ENCODE peak calls at places on chromosomes 3 and 15, in ten cellular contexts. X, Z, D, S, F, N, R, W, A and P are unnamed samples.
A peak's percentile ranks its signal among the peaks of the same experiment; 100 is the strongest.

GRCh38 chr3:40780341-40780800 is 255.6 kb downstream of the ZNF621 start:
- DNase-seq in X (no peak), Z (peak; percentile 68), D (no peak), S (no peak), F (peak; percentile 30), N (no peak), R (peak; percentile 85), W (peak; percentile 87), A (peak; percentile 23), P (no peak)

GRCh38 chr3:27718459-27718858 is 3.7 kb downstream of the EOMES start:
- DNase-seq in X (no peak), Z (no peak), D (no peak), S (no peak), F (no peak), N (no peak), R (no peak), W (no peak), A (no peak), P (no peak)

GRCh38 chr3:67384790-67385397 is 269.5 kb downstream of the SUCLG2 start:
- DNase-seq in X (peak; percentile 50), Z (peak; percentile 70), D (no peak), S (peak; percentile 31), F (peak; percentile 63), N (peak; percentile 81), R (no peak), W (peak; percentile 49), A (no peak), P (peak; percentile 18)

GRCh38 chr15:81480645-81481053 is 106.6 kb upstream of the TMC3 start:
- DNase-seq in X (peak; percentile 69), Z (peak; percentile 77), D (no peak), S (peak; percentile 47), F (peak; percentile 59), N (peak; percentile 22), R (no peak), W (no peak), A (no peak), P (peak; percentile 70)

GRCh38 chr15:51332211-51333147 is 5.9 kb downstream of the CYP19A1 start:
- DNase-seq in X (no peak), Z (no peak), D (no peak), S (no peak), F (peak; percentile 64), N (no peak), R (no peak), W (no peak), A (no peak), P (no peak)

GRCh38 chr3:11250902-11251806 is 21.0 kb upstream of the ATG7 start:
- DNase-seq in X (peak; percentile 24), Z (no peak), D (no peak), S (no peak), F (no peak), N (no peak), R (no peak), W (no peak), A (no peak), P (no peak)

GRCh38 chr15:50774450-50774849 is 8.9 kb upstream of the SPPL2A start:
- DNase-seq in X (peak; percentile 58), Z (no peak), D (no peak), S (no peak), F (peak; percentile 56), N (no peak), R (no peak), W (no peak), A (no peak), P (peak; percentile 8)

GRCh38 chr3:126577256-126577655 is 18.5 kb upstream of the C3orf22 start:
- DNase-seq in X (no peak), Z (no peak), D (no peak), S (no peak), F (no peak), N (no peak), R (no peak), W (no peak), A (no peak), P (no peak)

GRCh38 chr15:77094397-77095030 is 23.6 kb upstream of the TSPAN3 start:
- DNase-seq in X (no peak), Z (peak; percentile 38), D (no peak), S (no peak), F (no peak), N (peak; percentile 37), R (no peak), W (no peak), A (no peak), P (no peak)

GRCh38 chr3:118931996-118932395 is 102.7 kb downstream of the IGSF11 start:
- DNase-seq in X (no peak), Z (no peak), D (no peak), S (no peak), F (no peak), N (no peak), R (no peak), W (no peak), A (no peak), P (no peak)

GRCh38 chr3:10521772-10522441 is 16.5 kb upstream of the ATP2B2 start:
- DNase-seq in X (no peak), Z (no peak), D (no peak), S (no peak), F (no peak), N (no peak), R (no peak), W (no peak), A (no peak), P (no peak)

GRCh38 chr3:177931346-177931745 is 604.9 kb upstream of the KCNMB2 start:
- DNase-seq in X (no peak), Z (no peak), D (no peak), S (no peak), F (peak; percentile 20), N (no peak), R (no peak), W (no peak), A (no peak), P (no peak)

GRCh38 chr15:40942865-40943264 is 10.4 kb upstream of the CHAC1 start:
- DNase-seq in X (no peak), Z (no peak), D (no peak), S (no peak), F (no peak), N (no peak), R (peak; percentile 52), W (no peak), A (no peak), P (no peak)

GRCh38 chr3:3170998-3171397 is 8.5 kb downstream of the CRBN start:
- DNase-seq in X (peak; percentile 42), Z (peak; percentile 28), D (no peak), S (no peak), F (peak; percentile 49), N (no peak), R (no peak), W (no peak), A (no peak), P (no peak)
- TF ChIP-seq CTCF in X (peak; percentile 38), Z (peak; percentile 59), D (peak; percentile 24), S (peak; percentile 62), F (peak; percentile 34), N (peak; percentile 19), R (peak; percentile 19), W (peak; percentile 44), A (peak; percentile 35), P (no peak)

DNA sequence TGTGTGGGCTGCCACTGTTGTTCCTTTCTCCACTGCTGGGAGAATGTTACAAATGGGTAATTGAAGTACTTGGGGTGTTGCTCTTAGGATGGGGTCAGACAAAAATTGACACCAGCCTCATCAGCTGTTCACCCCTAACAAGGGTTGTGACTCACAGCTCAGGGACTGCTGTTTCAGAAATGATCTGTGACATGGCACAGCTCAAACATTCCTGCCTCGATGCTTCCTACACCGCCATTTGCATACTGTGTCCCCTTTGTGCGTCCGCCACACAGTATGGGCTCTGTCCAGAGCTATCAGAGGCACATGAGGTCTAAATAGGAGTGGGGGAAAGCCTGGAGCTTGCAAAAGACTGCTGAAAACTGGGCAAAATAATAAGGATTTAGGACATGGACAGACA is 43.9 kb downstream of the CCNL1 start:
- DNase-seq in X (no peak), Z (no peak), D (no peak), S (no peak), F (no peak), N (no peak), R (no peak), W (no peak), A (no peak), P (no peak)
- TF ChIP-seq CTCF in X (no peak), Z (no peak), D (no peak), S (peak; percentile 9), F (no peak), N (no peak), R (no peak), W (no peak), A (no peak), P (no peak)

DNA sequence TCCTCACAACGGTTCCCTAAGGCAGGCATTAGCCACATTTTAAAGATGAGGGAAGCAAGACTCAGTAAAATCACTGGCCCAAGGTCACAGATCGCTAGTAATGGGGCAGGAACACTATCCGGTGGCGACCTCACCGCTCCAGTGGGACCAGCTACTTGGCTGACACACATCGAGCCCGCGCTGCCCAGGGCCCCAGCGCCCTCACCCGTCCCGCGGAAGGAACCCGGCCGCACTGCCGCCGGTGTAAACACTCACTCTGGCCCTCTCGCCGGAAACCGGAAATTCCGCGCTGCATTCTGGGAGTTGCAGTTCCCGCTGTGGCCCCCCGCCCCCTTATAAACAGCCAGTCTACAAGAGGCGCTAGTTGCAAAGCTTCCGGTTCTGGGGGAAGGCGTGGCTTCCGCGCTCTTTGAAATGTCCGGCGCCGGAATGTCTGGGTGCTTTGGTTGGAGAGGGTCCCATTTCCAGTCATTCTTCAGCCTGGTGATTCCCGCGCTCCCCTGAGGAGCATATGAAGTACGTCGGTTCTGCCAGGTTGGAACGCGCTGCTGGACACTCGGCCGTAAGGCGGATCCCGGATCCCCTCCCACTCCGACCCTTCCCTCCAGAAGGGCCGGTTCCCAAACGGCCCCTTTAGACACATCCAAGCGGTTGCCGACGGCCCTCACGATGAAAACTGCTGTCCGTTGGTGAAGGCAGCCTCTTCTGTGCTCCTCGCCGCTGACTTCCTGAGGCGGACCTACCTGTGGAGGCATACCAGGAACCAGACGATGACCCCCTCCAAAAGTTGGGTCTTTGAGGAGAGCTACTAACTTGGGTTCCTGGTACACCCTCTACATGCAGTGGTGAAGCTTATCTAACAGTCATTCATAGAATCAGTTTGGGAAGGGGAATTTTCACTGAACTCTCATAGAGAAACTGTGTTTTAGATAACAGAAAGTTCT is at the start of gene UBL7:
- DNase-seq in X (peak; percentile 95), Z (peak; percentile 99), D (peak; percentile 95), S (peak; percentile 96), F (peak; percentile 94), N (peak; percentile 98), R (peak; percentile 98), W (peak; percentile 96), A (peak; percentile 99), P (peak; percentile 98)
- TF ChIP-seq CTCF in X (peak; percentile 28), Z (peak; percentile 20), D (peak; percentile 21), S (no peak), F (peak; percentile 6), N (peak; percentile 23), R (no peak), W (peak; percentile 46), A (no peak), P (no peak)

GRCh38 chr3:57681691-57682090 is 11.2 kb downstream of the DENND6A start:
- DNase-seq in X (no peak), Z (no peak), D (no peak), S (no peak), F (no peak), N (no peak), R (no peak), W (no peak), A (no peak), P (no peak)

GRCh38 chr3:57683286-57683685 is 9.6 kb downstream of the DENND6A start:
- DNase-seq in X (no peak), Z (no peak), D (no peak), S (no peak), F (no peak), N (no peak), R (no peak), W (no peak), A (no peak), P (no peak)

GRCh38 chr3:57680046-57680445 is 12.8 kb downstream of the DENND6A start:
- DNase-seq in X (no peak), Z (no peak), D (no peak), S (no peak), F (no peak), N (no peak), R (no peak), W (no peak), A (no peak), P (no peak)

GRCh38 chr3:57682284-57682683 is 10.6 kb downstream of the DENND6A start:
- DNase-seq in X (peak; percentile 53), Z (no peak), D (no peak), S (no peak), F (peak; percentile 42), N (no peak), R (no peak), W (no peak), A (no peak), P (no peak)
- TF ChIP-seq CTCF in X (peak; percentile 40), Z (peak; percentile 29), D (no peak), S (no peak), F (peak; percentile 37), N (no peak), R (peak; percentile 20), W (no peak), A (no peak), P (no peak)